ENCODE peak calls at places on chromosome 19, in eight cellular contexts. Z is GM20000, X is GM12878, B is cardiac fibroblast, A is nephron progenitor cell, G is astrocyte, U is NB4, L is cardiac muscle cell. I is an unnamed sample.

GRCh38 chr19:58038688-58039204 is 4.9 kb downstream of the ZSCAN1 start:
- DNase-seq in Z (no peak), A (no peak), G (no peak), X (no peak), B (no peak), L (peak), U (peak), I (no peak)

GRCh38 chr19:48346161-48346560 is 17.6 kb downstream of the TMEM143 start:
- DNase-seq in Z (no peak), L (no peak), A (no peak), X (no peak), G (no peak), U (no peak), B (peak), I (no peak)

GRCh38 chr19:19475845-19476828 is 39.2 kb downstream of the TSSK6 start:
- DNase-seq in X (no peak), B (peak), A (no peak), L (peak), U (no peak), Z (no peak), G (no peak), I (no peak)

GRCh38 chr19:55650602-55651230 is 2.7 kb downstream of the CCDC106 start:
- DNase-seq in U (no peak), B (no peak), L (no peak), Z (no peak), A (no peak), X (no peak), G (no peak), I (no peak)

GRCh38 chr19:50896591-50897190 is 14.5 kb downstream of the KLK4 start:
- DNase-seq in L (no peak), Z (peak), U (peak), G (peak), A (no peak), X (peak), B (peak), I (no peak)

GRCh38 chr19:51380379-51380778 is 7.4 kb downstream of the LIM2 start:
- DNase-seq in L (no peak), Z (no peak), U (no peak), B (no peak), A (no peak), G (no peak), X (no peak), I (no peak)

GRCh38 chr19:51641648-51642047 is 5.0 kb downstream of the SIGLEC14 start:
- DNase-seq in B (no peak), A (no peak), L (no peak), G (no peak), X (no peak), U (no peak), Z (no peak), I (no peak)

GRCh38 chr19:24033962-24034342 is 53.0 kb upstream of the ZNF254 start:
- DNase-seq in A (peak), G (peak), X (no peak), L (peak), B (peak), Z (peak), U (peak), I (peak)

GRCh38 chr19:1189419-1189818 is 15.4 kb upstream of the SBNO2 start:
- DNase-seq in A (no peak), X (no peak), L (no peak), Z (no peak), B (no peak), G (no peak), U (peak), I (no peak)
- TF ChIP-seq CTCF in A (no peak), X (no peak), L (no peak), Z (no peak), B (no peak), G (no peak), U (no peak), I (no peak)

GRCh38 chr19:37114001-37114400 is 35.8 kb downstream of the ZNF420 start:
- DNase-seq in U (peak), B (no peak), L (no peak), X (no peak), G (no peak), A (no peak), Z (no peak), I (no peak)
- TF ChIP-seq CTCF in U (no peak), B (peak), L (no peak), X (no peak), G (no peak), A (no peak), Z (peak), I (peak)

GRCh38 chr19:40192758-40193586 is 1.7 kb downstream of the MAP3K10 start:
- DNase-seq in L (no peak), A (no peak), B (no peak), U (peak), X (no peak), G (no peak), Z (no peak), I (no peak)

GRCh38 chr19:40190891-40191835 is at the start of gene MAP3K10:
- DNase-seq in X (peak), U (peak), L (peak), B (peak), G (peak), Z (peak), A (peak), I (peak)

GRCh38 chr19:40193587-40193849 is 2.3 kb downstream of the MAP3K10 start:
- DNase-seq in Z (no peak), L (no peak), A (no peak), B (peak), G (peak), X (no peak), U (no peak), I (no peak)

DNA sequence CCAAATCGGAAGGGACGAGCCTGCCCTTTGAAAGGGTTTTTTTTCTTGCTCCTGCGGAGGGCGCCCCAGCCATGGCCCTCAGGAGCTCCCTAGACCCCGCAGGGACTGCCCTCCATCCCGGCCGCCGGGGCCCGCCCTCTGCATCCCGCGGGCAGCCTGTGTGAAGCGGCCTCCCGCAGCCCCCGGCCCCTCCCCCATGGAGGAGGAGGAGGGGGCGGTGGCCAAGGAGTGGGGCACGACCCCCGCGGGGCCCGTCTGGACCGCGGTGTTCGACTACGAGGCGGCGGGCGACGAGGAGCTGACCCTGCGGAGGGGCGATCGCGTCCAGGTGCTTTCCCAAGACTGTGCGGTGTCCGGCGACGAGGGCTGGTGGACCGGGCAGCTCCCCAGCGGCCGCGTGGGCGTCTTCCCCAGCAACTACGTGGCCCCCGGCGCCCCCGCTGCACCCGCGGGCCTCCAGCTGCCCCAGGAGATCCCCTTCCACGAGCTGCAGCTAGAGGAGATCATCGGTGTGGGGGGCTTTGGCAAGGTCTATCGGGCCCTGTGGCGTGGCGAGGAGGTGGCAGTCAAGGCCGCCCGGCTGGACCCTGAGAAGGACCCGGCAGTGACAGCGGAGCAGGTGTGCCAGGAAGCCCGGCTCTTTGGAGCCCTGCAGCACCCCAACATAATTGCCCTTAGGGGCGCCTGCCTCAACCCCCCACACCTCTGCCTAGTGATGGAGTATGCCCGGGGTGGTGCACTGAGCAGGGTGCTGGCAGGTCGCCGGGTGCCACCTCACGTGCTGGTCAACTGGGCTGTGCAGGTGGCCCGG is 815 bp downstream of the MAP3K10 start:
- DNase-seq in B (peak), A (peak), Z (peak), U (peak), X (no peak), L (peak), G (no peak), I (peak)
- TF ChIP-seq CTCF in B (peak), A (no peak), Z (no peak), U (no peak), X (peak), L (no peak), G (no peak), I (no peak)

GRCh38 chr19:18062043-18062442 is 24.7 kb downstream of the IL12RB1 start:
- DNase-seq in L (no peak), Z (no peak), U (no peak), G (no peak), X (no peak), B (no peak), A (no peak), I (no peak)

GRCh38 chr19:18060472-18060871 is 26.3 kb downstream of the IL12RB1 start:
- DNase-seq in Z (no peak), X (no peak), G (no peak), A (no peak), B (no peak), U (no peak), L (no peak), I (no peak)

GRCh38 chr19:18065173-18065495 is 21.6 kb downstream of the IL12RB1 start:
- DNase-seq in B (no peak), G (no peak), Z (no peak), L (no peak), U (no peak), X (no peak), A (no peak), I (no peak)

GRCh38 chr19:18059902-18060301 is 26.8 kb downstream of the IL12RB1 start:
- DNase-seq in Z (no peak), A (no peak), B (no peak), G (no peak), U (no peak), L (no peak), X (no peak), I (no peak)

DNA sequence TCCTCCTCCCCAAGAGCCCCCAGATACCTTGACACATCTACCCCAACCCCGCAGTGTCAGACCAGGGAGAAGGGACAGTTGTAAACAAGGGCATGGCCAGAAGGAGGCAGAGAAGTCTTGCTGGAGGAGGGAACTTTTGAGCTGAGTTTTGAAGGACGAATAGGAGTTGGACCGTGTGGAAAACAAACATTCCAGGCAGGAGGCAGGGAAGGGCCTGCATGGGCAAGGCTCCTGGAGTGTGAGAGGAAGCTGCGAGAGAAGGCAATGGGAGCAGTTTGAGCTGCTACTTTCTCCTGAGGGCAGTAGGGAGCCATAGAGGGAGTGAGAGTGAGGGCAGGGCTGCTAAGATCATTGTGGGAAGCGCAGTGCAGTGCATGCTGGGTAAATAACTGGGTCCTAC is 23.3 kb downstream of the IL12RB1 start:
- DNase-seq in X (no peak), U (peak), Z (no peak), L (peak), A (peak), B (no peak), G (no peak), I (peak)
- TF ChIP-seq CTCF in X (peak), U (peak), Z (no peak), L (peak), A (no peak), B (no peak), G (no peak), I (peak)

DNA sequence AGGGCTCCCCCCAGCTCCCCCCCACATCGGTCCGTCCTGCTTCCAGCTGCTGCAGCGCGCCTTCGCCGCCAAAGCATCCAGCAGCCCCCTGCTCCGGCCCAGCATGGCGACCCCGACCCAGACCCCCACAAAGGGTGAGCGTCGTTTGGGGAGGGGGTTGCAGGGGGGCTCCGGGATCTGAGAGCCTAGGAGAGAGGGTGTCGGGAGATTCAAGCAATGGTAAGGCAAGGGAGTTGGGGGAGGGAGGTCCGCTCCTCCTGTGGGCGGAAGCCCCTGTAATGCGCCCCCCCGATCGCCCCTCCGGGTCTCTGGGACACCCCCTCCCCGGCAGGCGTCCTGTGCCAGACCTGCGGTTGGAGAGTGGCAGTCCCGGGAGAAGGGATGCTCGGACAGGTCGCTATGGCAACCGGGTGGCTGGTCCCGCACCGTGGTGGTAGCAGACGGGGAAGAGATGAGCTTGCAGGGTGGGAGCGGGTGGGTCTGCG is at the start of gene FXYD7:
- DNase-seq in X (no peak), U (no peak), G (no peak), A (peak), Z (no peak), L (no peak), B (no peak), I (no peak)
- TF ChIP-seq CTCF in X (no peak), U (no peak), G (no peak), A (no peak), Z (no peak), L (no peak), B (no peak), I (peak)

DNA sequence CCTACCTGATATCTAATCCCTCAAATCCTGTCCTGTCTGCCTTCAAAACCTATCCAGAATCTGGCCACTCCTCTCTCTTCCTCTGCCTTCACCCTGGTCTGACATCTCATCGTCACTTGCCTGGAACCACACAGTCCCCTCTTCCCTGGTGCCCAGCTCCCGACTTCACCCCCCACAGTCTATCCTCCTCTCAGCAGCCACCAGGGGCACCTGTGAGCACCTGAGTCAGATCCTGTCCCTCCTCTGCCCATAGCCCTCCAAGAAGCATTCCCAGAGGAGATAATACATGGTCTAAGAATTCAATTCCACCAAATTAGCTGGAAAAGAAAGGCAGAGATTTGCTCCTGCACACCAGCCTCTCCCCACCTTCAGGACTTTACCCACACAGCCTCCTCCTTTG is 48.9 kb downstream of the ZNRF4 start:
- DNase-seq in Z (no peak), L (no peak), U (no peak), B (no peak), G (no peak), X (no peak), A (no peak), I (no peak)
- TF ChIP-seq CTCF in Z (no peak), L (peak), U (no peak), B (no peak), G (no peak), X (no peak), A (no peak), I (peak)

DNA sequence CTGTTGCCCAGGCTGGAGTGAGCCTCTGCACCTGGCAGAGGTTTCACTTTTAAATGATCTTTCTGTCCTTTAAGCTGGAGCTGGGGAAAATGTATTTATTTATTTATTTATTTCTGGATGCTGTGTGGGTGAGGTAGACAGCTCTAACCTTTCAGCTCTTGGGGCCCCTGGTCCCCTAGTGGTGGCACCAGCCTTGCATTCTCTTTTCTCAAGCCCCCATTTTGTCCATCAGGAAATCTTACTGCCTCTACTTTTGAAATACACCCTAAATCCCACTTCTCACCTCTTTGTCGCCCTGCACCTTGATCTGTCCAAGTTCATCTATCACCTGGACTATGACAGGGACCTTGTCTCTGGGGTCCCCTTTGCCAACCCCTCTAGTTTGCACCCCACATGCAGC is 2.1 kb upstream of the B9D2 start:
- DNase-seq in Z (no peak), X (no peak), L (no peak), B (no peak), U (no peak), G (no peak), A (no peak), I (no peak)
- TF ChIP-seq CTCF in Z (no peak), X (peak), L (peak), B (peak), U (peak), G (no peak), A (no peak), I (peak)

I was measured in neural crest cell.